ENCODE peak calls at places on chromosome 9, in six cellular contexts. L, C, X, H, M and W are unnamed samples.
A peak's percentile ranks its signal among the peaks of the same experiment; 100 is the strongest.

GRCh38 chr9:89649045-89649691 is 44.4 kb downstream of the GADD45G start:
- DNase-seq in C (no peak), X (peak; percentile 39), H (no peak), M (peak; percentile 14), L (no peak), W (no peak)

GRCh38 chr9:81522721-81523551 is 166.4 kb downstream of the TLE1 start:
- DNase-seq in H (no peak), L (no peak), C (no peak), X (peak; percentile 77), M (peak; percentile 0), W (no peak)

GRCh38 chr9:113589890-113590289 is 126.4 kb downstream of the RGS3 start:
- DNase-seq in C (no peak), L (no peak), M (peak; percentile 35), X (peak; percentile 35), H (no peak), W (no peak)

GRCh38 chr9:38441347-38442085 is 17.3 kb upstream of the IGFBPL1 start:
- DNase-seq in C (no peak), H (no peak), X (no peak), L (no peak), M (no peak), W (no peak)

GRCh38 chr9:6993531-6993930 is 235.8 kb downstream of the KDM4C start:
- DNase-seq in L (no peak), X (no peak), H (no peak), C (no peak), M (no peak), W (no peak)

GRCh38 chr9:128121924-128122808 is 5.4 kb downstream of the PTGES2 start:
- DNase-seq in X (no peak), C (no peak), M (no peak), L (no peak), H (no peak), W (no peak)

GRCh38 chr9:76897804-76898525 is 7.9 kb downstream of the PRUNE2 start:
- DNase-seq in C (no peak), M (no peak), X (no peak), L (no peak), H (no peak), W (no peak)

GRCh38 chr9:93473411-93473810 is 20.0 kb upstream of the FAM120AOS start:
- DNase-seq in L (no peak), C (no peak), H (no peak), X (no peak), M (no peak), W (no peak)

GRCh38 chr9:91483835-91484234 is 60.2 kb upstream of the NFIL3 start:
- DNase-seq in L (no peak), C (no peak), X (no peak), H (no peak), M (no peak), W (no peak)

GRCh38 chr9:123063896-123064295 is 30.4 kb downstream of the GPR21 start:
- DNase-seq in H (no peak), L (no peak), C (no peak), X (no peak), M (no peak), W (no peak)

GRCh38 chr9:13728917-13729811 is 449.7 kb upstream of the MPDZ start:
- DNase-seq in C (no peak), X (no peak), M (no peak), L (no peak), H (no peak), W (no peak)

GRCh38 chr9:21110708-21111576 is 30.7 kb downstream of the IFNW1 start:
- DNase-seq in X (peak; percentile 61), M (no peak), H (peak; percentile 44), C (no peak), L (no peak), W (peak; percentile 30)

GRCh38 chr9:15404171-15404570 is 18.5 kb upstream of the SNAPC3 start:
- DNase-seq in H (no peak), X (no peak), C (no peak), L (no peak), M (no peak), W (no peak)

GRCh38 chr9:111959468-111959941 is 62.9 kb downstream of the UGCG start:
- DNase-seq in C (no peak), X (peak; percentile 27), H (no peak), M (peak; percentile 63), L (no peak), W (no peak)

GRCh38 chr9:114592356-114592755 is 4.8 kb downstream of the ATP6V1G1 start:
- DNase-seq in H (no peak), M (no peak), C (no peak), X (no peak), L (no peak), W (no peak)

GRCh38 chr9:125966456-125966855 is 219.3 kb downstream of the PBX3 start:
- DNase-seq in L (no peak), M (no peak), C (no peak), X (no peak), H (no peak), W (no peak)

GRCh38 chr9:126055386-126055785 is 271.2 kb upstream of the MVB12B start:
- DNase-seq in X (no peak), M (no peak), H (no peak), C (no peak), L (no peak), W (no peak)

GRCh38 chr9:116094846-116095245 is 58.7 kb upstream of the PAPPA start:
- DNase-seq in M (no peak), L (no peak), H (no peak), C (no peak), X (no peak), W (no peak)

GRCh38 chr9:118009585-118009984 is 305.4 kb downstream of the TLR4 start:
- DNase-seq in M (no peak), H (no peak), L (no peak), X (no peak), C (no peak), W (no peak)

GRCh38 chr9:91273853-91274552 is 87.7 kb downstream of the AUH start:
- DNase-seq in X (peak; percentile 6), C (no peak), H (no peak), M (peak; percentile 16), L (no peak), W (no peak)

GRCh38 chr9:128392302-128393152 is 21.4 kb downstream of the URM1 start:
- DNase-seq in H (no peak), C (no peak), L (peak; percentile 76), M (no peak), X (no peak), W (no peak)

GRCh38 chr9:8850916-8851315 is 1051.3 kb upstream of the DMAC1 start:
- DNase-seq in X (no peak), L (no peak), C (no peak), M (no peak), H (no peak), W (no peak)

GRCh38 chr9:138105561-138106505 is 228.3 kb downstream of the CACNA1B start:
- DNase-seq in C (no peak), L (no peak), M (no peak), X (no peak), H (no peak), W (no peak)

GRCh38 chr9:130138791-130139190 is 33.4 kb upstream of the NCS1 start:
- DNase-seq in H (no peak), X (no peak), M (peak; percentile 43), L (no peak), C (no peak), W (no peak)

GRCh38 chr9:27844797-27845196 is 271.5 kb upstream of the C9orf72 start:
- DNase-seq in L (no peak), M (no peak), C (no peak), X (no peak), H (no peak), W (no peak)

GRCh38 chr9:69324549-69325401 is at the start of gene ENTREP1:
- DNase-seq in H (no peak), L (peak; percentile 82), C (peak; percentile 13), M (no peak), X (no peak), W (no peak)

GRCh38 chr9:105646879-105647594 is 15.2 kb upstream of the TAL2 start:
- DNase-seq in M (peak; percentile 78), H (no peak), C (no peak), X (no peak), L (no peak), W (no peak)

GRCh38 chr9:134661299-134661698 is 19.7 kb downstream of the COL5A1 start:
- DNase-seq in C (no peak), H (no peak), X (no peak), M (no peak), L (no peak), W (no peak)

GRCh38 chr9:3045153-3045552 is 201.3 kb upstream of the PUM3 start:
- DNase-seq in H (no peak), M (no peak), X (no peak), L (no peak), C (no peak), W (no peak)
- TF ChIP-seq TAF1 in H (no peak), M (no peak), X (no peak), L (no peak), C (no peak), W (no peak)

GRCh38 chr9:94554078-94554438 is 825 bp upstream of the PCAT7 start:
- DNase-seq in X (no peak), L (no peak), M (peak; percentile 62), H (no peak), C (no peak), W (no peak)

GRCh38 chr9:94560237-94560636 is 5.4 kb downstream of the PCAT7 start:
- DNase-seq in L (no peak), M (no peak), X (no peak), C (no peak), H (no peak), W (no peak)

GRCh38 chr9:94553029-94553938 is 1.6 kb upstream of the PCAT7 start:
- DNase-seq in M (peak; percentile 30), X (peak; percentile 80), H (no peak), C (no peak), L (no peak), W (no peak)

GRCh38 chr9:94554439-94555331 is at the start of gene PCAT7:
- DNase-seq in H (peak; percentile 12), M (peak; percentile 81), X (peak; percentile 84), C (no peak), L (peak; percentile 80), W (peak; percentile 65)
- TF ChIP-seq POLR2A in H (no peak), M (no peak), X (peak; percentile 90), C (no peak), L (peak; percentile 91), W (no peak)

GRCh38 chr9:99778829-99779228 is 42.9 kb upstream of the NR4A3 start:
- DNase-seq in C (no peak), H (no peak), X (no peak), M (no peak), L (no peak), W (no peak)

GRCh38 chr9:99783799-99784198 is 37.9 kb upstream of the NR4A3 start:
- DNase-seq in X (no peak), L (no peak), H (no peak), M (no peak), C (no peak), W (no peak)

GRCh38 chr9:99779277-99779676 is 42.4 kb upstream of the NR4A3 start:
- DNase-seq in M (no peak), X (no peak), L (no peak), H (no peak), C (no peak), W (no peak)

GRCh38 chr9:99785010-99785590 is 36.6 kb upstream of the NR4A3 start:
- DNase-seq in L (peak; percentile 49), X (no peak), C (no peak), M (no peak), H (no peak), W (no peak)

GRCh38 chr9:99782962-99783718 is 38.5 kb upstream of the NR4A3 start:
- DNase-seq in L (no peak), C (no peak), M (no peak), X (no peak), H (no peak), W (no peak)
- TF ChIP-seq TAF1 in L (no peak), C (no peak), M (no peak), X (no peak), H (no peak), W (no peak)

GRCh38 chr9:133074111-133074651 is 12.4 kb downstream of the CEL start:
- DNase-seq in L (no peak), H (no peak), X (no peak), C (no peak), M (peak; percentile 27), W (no peak)
- TF ChIP-seq POLR2A in L (no peak), H (no peak), X (no peak), C (no peak), M (no peak), W (no peak)